ENCODE peak calls at places on chromosomes 11 and 22, in eight cellular contexts. D is upper lobe of right lung; A is HepG2; V is tibial artery; Y is CD8-positive, alpha-beta memory T cell; I is thoracic aorta; G is gastrocnemius medialis; H is neuronal stem cell. K is an unnamed sample. For H3K36me3 and H3K9me3, the result is how much of the 10 kb centered on the place peaks cover.

GRCh38 chr22:39414377-39414776 is 14.8 kb downstream of the TAB1 start:
- DNase-seq in D (no peak), A (no peak), V (no peak), Y (no peak), I (no peak), G (no peak), H (no peak), K (no peak)

GRCh38 chr11:112294688-112295340 is 34.2 kb upstream of the PLET1 start:
- DNase-seq in D (no peak), A (no peak), V (no peak), Y (no peak), I (no peak), G (no peak), H (no peak), K (no peak)

GRCh38 chr11:132206993-132207392 is 836.6 kb downstream of the NTM start:
- DNase-seq in D (no peak), A (no peak), V (no peak), Y (no peak), I (no peak), G (no peak), H (no peak), K (peak)

GRCh38 chr11:93196816-93197382 is 892 bp downstream of the SLC36A4 start:
- DNase-seq in D (no peak), A (no peak), V (no peak), Y (no peak), I (no peak), G (no peak), H (no peak), K (no peak)

GRCh38 chr11:76279038-76279437 is 72.7 kb upstream of the WNT11 start:
- DNase-seq in D (no peak), A (no peak), V (no peak), Y (no peak), I (no peak), G (no peak), H (no peak), K (no peak)

GRCh38 chr11:27965559-27965958 is 142.4 kb downstream of the KIF18A start:
- DNase-seq in D (no peak), A (peak), V (no peak), Y (no peak), I (no peak), G (no peak), H (peak), K (no peak)

GRCh38 chr11:67272327-67273259 is 6.3 kb downstream of the GRK2 start:
- DNase-seq in D (peak), A (no peak), V (peak), Y (no peak), I (no peak), G (peak), H (no peak), K (no peak)

GRCh38 chr22:30876221-30876751 is 92.3 kb downstream of the MORC2 start:
- DNase-seq in D (peak), A (no peak), V (peak), Y (no peak), I (no peak), G (no peak), H (no peak), K (no peak)

GRCh38 chr22:17243524-17243923 is 24.3 kb upstream of the ADA2 start:
- DNase-seq in D (peak), A (no peak), V (peak), Y (no peak), I (no peak), G (no peak), H (no peak), K (no peak)

GRCh38 chr11:72598901-72599300 is 75.3 kb downstream of the PDE2A start:
- DNase-seq in D (no peak), A (peak), V (peak), Y (no peak), I (no peak), G (no peak), H (peak), K (peak)

GRCh38 chr11:2585566-2586090 is 114.2 kb downstream of the KCNQ1OT1 start:
- DNase-seq in D (peak), A (no peak), V (peak), Y (no peak), I (no peak), G (no peak), H (no peak), K (no peak)

DNA sequence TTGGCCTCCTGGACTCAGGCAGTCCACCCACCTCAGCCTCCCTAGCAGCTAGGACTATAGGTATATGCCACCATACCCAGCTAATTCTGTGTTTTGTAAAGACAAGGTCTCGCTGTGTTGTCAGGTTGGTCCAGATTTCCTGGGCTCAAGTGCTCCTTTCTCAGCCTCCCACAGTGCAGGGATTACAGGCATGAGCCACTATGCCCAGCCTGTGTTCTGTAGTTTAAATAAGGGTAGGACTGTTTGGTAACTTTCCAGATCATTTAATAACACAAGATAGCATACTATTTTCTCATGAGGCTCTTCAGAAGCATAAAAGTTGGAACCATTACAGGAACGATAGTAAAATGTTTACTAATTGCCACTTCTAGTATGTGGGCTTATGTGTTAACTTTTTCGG is 38.1 kb upstream of the GRIK4 start:
- DNase-seq in D (no peak), A (no peak), V (no peak), Y (no peak), I (no peak), G (no peak), H (no peak), K (no peak)
- H3K36me3 ChIP-seq in D (half or more), A (under half), V (half or more), Y (under half), I (under half), G (half or more), H (under half), K (half or more)

GRCh38 chr11:64649304-64649703 is 58.3 kb downstream of the SLC22A12 start:
- DNase-seq in D (no peak), A (peak), V (no peak), Y (no peak), I (no peak), G (no peak), H (no peak), K (no peak)
- H3K4me3 ChIP-seq in D (no peak), A (no peak), V (no peak), Y (no peak), I (no peak), G (no peak), H (no peak), K (no peak)

GRCh38 chr11:22508691-22509090 is 116.9 kb downstream of the FANCF start:
- DNase-seq in D (no peak), A (no peak), V (no peak), Y (no peak), I (no peak), G (no peak), H (peak), K (no peak)
- H3K9me3 ChIP-seq in D (under half), A (under half), V (under half), Y (under half), I (under half), G (under half), H (under half), K (under half)

DNA sequence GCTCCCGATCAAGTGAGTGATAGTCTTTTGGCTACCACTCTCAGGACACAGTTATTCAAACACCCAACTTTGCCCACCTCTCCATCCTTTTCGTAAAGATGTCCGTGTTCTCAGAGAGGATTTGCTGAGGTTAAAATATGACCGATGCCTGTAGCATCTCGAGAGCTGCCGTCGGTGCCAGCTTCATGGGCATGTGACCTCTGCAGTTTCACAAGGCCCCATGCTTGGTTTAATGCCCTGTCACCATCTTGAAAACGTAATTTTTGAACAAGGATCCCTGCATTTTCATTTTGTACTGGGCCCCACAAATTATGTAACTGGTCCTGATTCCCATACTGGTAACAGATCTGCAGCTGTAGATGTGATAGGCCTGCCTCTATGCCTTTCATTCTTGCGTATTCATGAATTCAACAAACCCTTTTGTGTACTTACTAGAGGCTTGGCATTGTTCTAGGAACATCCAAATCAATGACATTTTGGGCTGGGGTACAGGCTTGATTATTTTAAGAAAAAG is 85.1 kb downstream of the BMAL1 start:
- DNase-seq in D (no peak), A (no peak), V (no peak), Y (no peak), I (no peak), G (no peak), H (no peak), K (no peak)
- H3K36me3 ChIP-seq in D (half or more), A (under half), V (half or more), Y (half or more), I (under half), G (half or more), H (under half), K (under half)

K was measured in MG63.